ENCODE peak calls at places on chromosomes 6 and 20, in four cellular contexts. Y, W, K and E are unnamed samples.

GRCh38 chr6:16684195-16684689 is 77.0 kb downstream of the ATXN1 start:
- DNase-seq in Y (no peak), K (no peak), W (no peak), E (no peak)

GRCh38 chr6:81895511-81896185 is 143.2 kb upstream of the TENT5A start:
- DNase-seq in Y (no peak), W (no peak), K (no peak), E (no peak)

GRCh38 chr20:37524221-37524700 is 3.2 kb downstream of the NNAT start:
- DNase-seq in W (no peak), Y (no peak), K (peak), E (no peak)

GRCh38 chr6:158628542-158628941 is 16.0 kb downstream of the DYNLT1 start:
- DNase-seq in W (peak), Y (no peak), K (peak), E (no peak)

GRCh38 chr6:161557333-161558107 is 283.7 kb upstream of the AGPAT4 start:
- DNase-seq in Y (no peak), K (no peak), W (no peak), E (no peak)

GRCh38 chr20:17859616-17860232 is 108.9 kb downstream of the SNX5 start:
- DNase-seq in Y (peak), K (no peak), W (peak), E (peak)

GRCh38 chr20:63963784-63964301 is 5.9 kb downstream of the ZNF512B start:
- DNase-seq in W (no peak), Y (peak), K (no peak), E (no peak)

GRCh38 chr20:43681468-43681942 is 14.6 kb downstream of the MYBL2 start:
- DNase-seq in Y (peak), W (peak), K (no peak), E (no peak)

GRCh38 chr20:57427239-57428127 is 36.3 kb downstream of the RBM38 start:
- DNase-seq in W (no peak), Y (no peak), K (no peak), E (no peak)

GRCh38 chr6:32058511-32058963 is 20.3 kb downstream of the CYP21A2 start:
- DNase-seq in W (no peak), K (no peak), Y (no peak), E (no peak)

GRCh38 chr20:35342154-35342769 is 50.0 kb upstream of the FAM83C start:
- DNase-seq in W (no peak), K (no peak), Y (no peak), E (no peak)

GRCh38 chr6:10630178-10630577 is 64.2 kb downstream of the C6orf52 start:
- DNase-seq in K (no peak), Y (no peak), W (no peak), E (no peak)

GRCh38 chr20:19260412-19261090 is 48.1 kb downstream of the SLC24A3 start:
- DNase-seq in K (no peak), W (peak), Y (no peak), E (no peak)

GRCh38 chr6:147015674-147016073 is 188.5 kb upstream of the STXBP5 start:
- DNase-seq in Y (no peak), K (no peak), W (no peak), E (no peak)

GRCh38 chr20:50625986-50626677 is 65.2 kb downstream of the RIPOR3 start:
- DNase-seq in Y (peak), W (no peak), K (peak), E (no peak)

GRCh38 chr6:149431905-149432775 is 32.1 kb downstream of the SUMO4 start:
- DNase-seq in Y (peak), K (peak), W (peak), E (peak)

GRCh38 chr20:16125810-16126209 is 447.4 kb downstream of the KIF16B start:
- DNase-seq in K (no peak), Y (no peak), W (no peak), E (no peak)

GRCh38 chr6:119539066-119539746 is 189.6 kb upstream of the MAN1A1 start:
- DNase-seq in K (no peak), W (no peak), Y (no peak), E (no peak)

GRCh38 chr6:43838276-43839036 is 68.4 kb downstream of the VEGFA start:
- DNase-seq in Y (peak), K (peak), W (peak), E (no peak)

GRCh38 chr20:64133951-64134407 is 26.6 kb upstream of the NPBWR2 start:
- DNase-seq in Y (no peak), K (no peak), W (no peak), E (no peak)

GRCh38 chr6:158797331-158798202 is 21.6 kb downstream of the EZR start:
- DNase-seq in K (peak), Y (no peak), W (no peak), E (no peak)

GRCh38 chr6:82686719-82687118 is 323.1 kb downstream of the TPBG start:
- DNase-seq in Y (no peak), K (no peak), W (no peak), E (no peak)

GRCh38 chr6:20126102-20126752 is 86.0 kb downstream of the MBOAT1 start:
- DNase-seq in Y (no peak), W (no peak), K (no peak), E (no peak)

GRCh38 chr6:134201716-134202115 is 116.2 kb downstream of the SGK1 start:
- DNase-seq in K (no peak), W (no peak), Y (no peak), E (no peak)

GRCh38 chr6:121413831-121414368 is 21.5 kb upstream of the GJA1 start:
- DNase-seq in Y (no peak), W (no peak), K (no peak), E (no peak)

GRCh38 chr6:14665827-14666724 is 548.5 kb downstream of the CD83 start:
- DNase-seq in K (no peak), Y (no peak), W (peak), E (no peak)

GRCh38 chr20:20084296-20084752 is 32.0 kb downstream of the CFAP61 start:
- DNase-seq in W (no peak), K (no peak), Y (peak), E (no peak)

GRCh38 chr6:105036371-105036770 is 79.5 kb downstream of the LIN28B start:
- DNase-seq in W (no peak), K (no peak), Y (no peak), E (no peak)

GRCh38 chr6:8558953-8559352 is 123.6 kb upstream of the SLC35B3 start:
- DNase-seq in Y (no peak), W (no peak), K (no peak), E (no peak)

GRCh38 chr6:142700032-142700431 is 244.9 kb downstream of the HIVEP2 start:
- DNase-seq in W (peak), Y (no peak), K (no peak), E (no peak)

GRCh38 chr6:28589234-28589951 is 63.7 kb downstream of the GPX5 start:
- DNase-seq in K (no peak), W (peak), Y (no peak), E (no peak)

GRCh38 chr6:33320315-33321181 is 3.0 kb upstream of the ZBTB22 start:
- DNase-seq in K (peak), W (no peak), Y (peak), E (no peak)

GRCh38 chr6:99603421-99604160 is 3.0 kb upstream of the PRDM13 start:
- DNase-seq in K (no peak), W (no peak), Y (no peak), E (no peak)

GRCh38 chr20:63546686-63547483 is 664 bp downstream of the SRMS start:
- DNase-seq in K (no peak), Y (no peak), W (no peak), E (no peak)

DNA sequence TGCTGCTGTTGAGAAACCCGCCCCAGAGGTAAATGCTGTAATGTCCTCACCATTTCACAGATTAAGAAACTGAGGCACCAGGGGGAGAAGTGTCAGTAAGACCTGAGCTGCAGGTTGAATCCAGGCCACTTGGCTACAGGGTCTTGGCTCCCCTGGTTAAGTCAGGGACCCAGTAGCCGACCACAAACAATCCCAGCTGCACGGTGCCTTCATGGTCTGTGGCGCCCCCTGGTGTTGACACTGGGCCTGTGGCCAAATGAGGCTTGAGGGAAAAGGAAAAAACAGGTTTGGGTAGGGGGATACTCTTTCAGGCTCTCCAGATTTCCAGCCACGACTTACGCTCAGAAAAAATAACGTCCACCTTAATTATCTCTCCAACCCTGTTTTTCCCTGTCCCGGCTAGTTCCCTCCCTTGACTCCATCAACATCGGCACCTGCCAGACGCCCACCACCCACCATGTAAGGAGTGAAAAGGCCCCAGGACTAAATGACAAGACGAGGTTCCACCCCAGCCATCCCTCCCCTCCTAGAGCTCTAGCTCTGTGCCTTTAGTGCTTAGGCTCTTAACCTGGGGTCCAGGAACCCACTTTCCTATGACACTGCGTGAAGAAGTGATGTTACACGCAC is 47.7 kb upstream of the POLR1H start:
- DNase-seq in K (no peak), Y (no peak), W (peak), E (no peak)
- TF ChIP-seq CTCF in K (no peak), Y (peak), W (peak), E (peak)

DNA sequence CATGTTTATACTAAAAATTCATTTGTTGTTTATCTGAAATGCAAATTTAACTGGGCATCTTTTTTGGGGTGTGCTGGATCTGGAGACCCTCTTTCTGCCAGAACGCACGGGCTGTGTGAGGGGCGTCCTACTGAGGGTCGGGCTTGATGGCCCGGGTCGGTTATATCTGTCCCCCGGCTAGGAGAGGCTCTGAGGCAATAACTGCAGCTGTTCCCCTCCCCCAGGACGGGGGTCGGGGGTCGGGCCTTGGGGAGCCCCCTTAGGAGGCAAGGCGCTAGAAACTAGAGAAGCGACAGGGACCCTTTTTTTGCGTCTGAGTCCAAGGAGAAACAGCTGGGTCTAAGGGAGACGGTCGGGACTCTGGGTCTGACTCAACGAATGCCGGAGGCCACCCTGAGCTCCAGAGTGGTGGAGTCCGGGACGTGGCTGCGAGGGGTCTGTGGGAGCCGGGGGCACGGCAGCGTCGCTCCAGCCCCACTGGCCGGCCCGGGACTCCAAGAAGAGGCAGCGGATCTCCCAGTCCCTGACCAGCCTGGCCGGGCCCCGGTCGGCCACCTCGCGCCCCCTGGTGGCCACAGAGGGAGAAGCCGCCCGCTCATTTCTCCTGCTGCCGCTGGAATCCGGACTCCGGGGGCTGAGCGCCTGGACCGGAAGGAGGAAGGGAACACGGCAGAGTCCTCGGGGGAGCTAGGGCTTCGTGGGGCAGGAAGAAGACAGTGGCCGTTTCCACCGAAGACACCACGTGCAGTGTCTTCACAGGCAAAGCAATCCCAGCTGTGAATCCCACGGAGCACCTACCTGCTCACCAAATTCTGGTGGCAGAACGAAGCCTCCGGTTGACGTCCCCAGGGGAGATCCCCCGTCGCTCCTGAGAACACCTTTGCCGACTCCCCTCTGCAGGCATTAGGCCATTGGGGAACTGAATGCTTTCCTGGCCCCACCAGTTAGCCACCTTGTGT is 24.0 kb upstream of the SCML4 start:
- DNase-seq in W (peak), K (peak), Y (peak), E (peak)
- TF ChIP-seq CTCF in W (peak), K (no peak), Y (peak), E (peak)

GRCh38 chr6:162719528-162719927 is 8.0 kb downstream of the PRKN start:
- DNase-seq in K (no peak), W (no peak), Y (no peak), E (no peak)
- TF ChIP-seq CTCF in K (no peak), W (no peak), Y (no peak), E (no peak)

GRCh38 chr6:106510090-106510970 is 119.0 kb downstream of the RTN4IP1 start:
- DNase-seq in Y (peak), K (peak), W (peak), E (peak)

GRCh38 chr6:106508836-106509235 is 120.5 kb downstream of the RTN4IP1 start:
- DNase-seq in K (no peak), W (no peak), Y (no peak), E (no peak)

GRCh38 chr6:106511274-106512047 is 117.8 kb downstream of the RTN4IP1 start:
- DNase-seq in K (peak), Y (no peak), W (peak), E (peak)

GRCh38 chr6:106512048-106512957 is 117.0 kb downstream of the RTN4IP1 start:
- DNase-seq in Y (peak), W (peak), K (peak), E (peak)

GRCh38 chr6:106509420-106510089 is 119.7 kb downstream of the RTN4IP1 start:
- DNase-seq in Y (no peak), K (no peak), W (peak), E (no peak)
- TF ChIP-seq CTCF in Y (no peak), K (no peak), W (no peak), E (no peak)

DNA sequence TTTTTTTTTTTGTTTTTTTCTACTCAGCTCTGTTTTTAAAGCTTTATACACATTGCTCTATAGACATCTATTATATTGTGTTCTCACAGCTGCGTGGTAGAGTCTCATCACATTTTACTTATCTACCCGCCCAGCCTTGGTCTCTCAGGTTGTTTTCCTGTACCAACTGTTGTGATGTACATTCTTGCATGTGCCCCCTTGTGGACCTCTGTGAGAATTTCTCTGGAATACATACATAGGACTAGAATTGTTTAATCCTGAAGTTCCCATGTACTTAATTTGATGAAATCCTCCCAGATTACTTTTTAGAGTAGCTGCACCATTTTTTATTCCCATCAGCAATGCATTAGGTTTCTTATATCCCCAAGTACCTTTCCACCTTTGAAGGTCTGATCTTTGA is 40.4 kb upstream of the TINAG start:
- DNase-seq in W (no peak), K (no peak), Y (no peak), E (no peak)
- TF ChIP-seq CTCF in W (no peak), K (no peak), Y (peak), E (no peak)

DNA sequence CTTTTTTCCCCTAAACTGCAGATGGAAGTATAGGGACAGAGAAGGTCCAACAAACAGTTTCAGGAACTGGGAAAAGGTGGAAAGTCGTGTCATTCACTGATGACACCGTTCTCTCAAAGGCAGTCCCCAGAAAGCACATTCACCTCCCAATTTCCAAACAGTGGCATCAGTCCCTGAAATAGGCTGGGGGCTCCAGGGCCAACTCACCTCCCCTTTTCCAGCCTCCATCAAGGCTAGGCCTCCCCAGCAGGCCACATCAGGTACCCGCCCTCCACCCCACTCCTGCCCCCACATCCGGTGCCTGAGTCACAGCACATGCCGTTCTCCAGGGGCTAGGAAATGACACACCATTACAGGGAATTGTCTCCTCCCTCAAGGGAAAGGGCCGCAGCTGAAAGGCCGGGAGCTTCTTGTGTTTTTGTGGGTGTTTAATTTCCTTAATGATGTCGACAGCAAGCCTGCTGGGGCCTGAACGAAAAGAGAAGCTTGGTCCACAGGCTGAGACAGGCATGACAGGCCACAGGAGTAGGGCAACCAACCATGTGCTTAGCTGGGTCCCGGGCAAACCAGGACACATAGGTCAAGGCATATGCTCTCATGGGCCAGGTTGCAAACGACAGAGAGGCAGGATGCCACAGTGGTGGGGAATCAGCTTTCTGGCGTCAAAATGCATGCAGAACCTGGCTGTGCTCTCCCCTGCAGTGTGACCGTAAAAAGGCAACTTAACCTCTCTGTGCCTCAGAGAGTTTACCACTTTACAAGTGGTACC is 39.2 kb downstream of the ZMYND8 start:
- DNase-seq in W (no peak), Y (peak), K (peak), E (peak)
- TF ChIP-seq CTCF in W (no peak), Y (peak), K (no peak), E (no peak)

GRCh38 chr20:49545572-49545971 is 22.4 kb downstream of the PTGIS start:
- DNase-seq in K (no peak), Y (no peak), W (no peak), E (no peak)
- TF ChIP-seq CTCF in K (no peak), Y (no peak), W (no peak), E (no peak)

GRCh38 chr6:170172406-170172805 is 118.5 kb downstream of the DLL1 start:
- DNase-seq in Y (no peak), W (no peak), K (no peak), E (peak)

GRCh38 chr6:170173416-170173990 is 117.4 kb downstream of the DLL1 start:
- DNase-seq in K (no peak), W (no peak), Y (no peak), E (peak)

GRCh38 chr6:170174771-170175643 is 115.9 kb downstream of the DLL1 start:
- DNase-seq in Y (no peak), W (no peak), K (no peak), E (peak)

GRCh38 chr6:170174124-170174770 is 116.6 kb downstream of the DLL1 start:
- DNase-seq in K (no peak), W (no peak), Y (peak), E (peak)

GRCh38 chr6:170172825-170173231 is 118.0 kb downstream of the DLL1 start:
- DNase-seq in Y (no peak), K (no peak), W (no peak), E (peak)
- TF ChIP-seq CTCF in Y (no peak), K (no peak), W (no peak), E (no peak)

DNA sequence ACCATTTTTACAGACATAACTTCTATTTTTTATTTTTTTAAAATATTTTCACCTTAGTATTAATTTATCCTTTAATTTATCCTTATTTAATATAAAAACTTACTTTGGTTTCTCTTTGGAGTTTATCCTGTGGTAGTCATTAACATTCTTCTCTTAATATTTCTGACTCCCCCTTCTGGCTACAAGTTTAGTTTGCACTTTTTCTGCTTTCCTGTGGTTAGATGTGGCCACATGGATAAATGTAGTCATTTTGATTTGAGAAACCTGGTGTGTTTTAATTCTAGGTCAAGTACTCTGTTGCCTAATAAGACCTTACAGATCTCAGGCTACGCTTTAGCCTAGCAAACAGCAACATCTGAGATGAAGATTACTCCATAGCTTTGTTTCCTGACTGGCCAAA is 1187.5 kb downstream of the HACE1 start:
- DNase-seq in K (no peak), W (no peak), Y (no peak), E (no peak)
- TF ChIP-seq CTCF in K (no peak), W (no peak), Y (no peak), E (no peak)

GRCh38 chr6:75563032-75563431 is 38.6 kb upstream of the SENP6 start:
- DNase-seq in Y (no peak), W (no peak), K (no peak), E (no peak)
- TF ChIP-seq CTCF in Y (peak), W (peak), K (no peak), E (no peak)